ENCODE peak calls at places on chromosome 4, in five cellular contexts. One of them, this sample, is unnamed.

GRCh38 chr4:22485751-22486150 is 30.1 kb downstream of the ADGRA3 start:
- DNase-seq in putamen: no peak
- DNase-seq in stimulated activated CD4-positive, alpha-beta T cell treated with anti-CD3 and anti-CD28 coated beads, Interleukin-12 subunit alpha, Interleukin-12 subunit beta, amount 100 ng/mL, for 24 hours: no peak
- DNase-seq in naive thymus-derived CD4-positive, alpha-beta T cell: no peak
- DNase-seq in stimulated activated CD8-positive, alpha-beta memory T cell treated with anti-CD3 and anti-CD28 coated beads, Interleukin-2, amount 100 ng/mL, for 48 hours: no peak
- DNase-seq in this sample: no peak

GRCh38 chr4:21304061-21304541 is 603.8 kb downstream of the PACRGL start:
- DNase-seq in putamen: no peak
- DNase-seq in stimulated activated CD4-positive, alpha-beta T cell treated with anti-CD3 and anti-CD28 coated beads, Interleukin-12 subunit alpha, Interleukin-12 subunit beta, amount 100 ng/mL, for 24 hours: no peak
- DNase-seq in naive thymus-derived CD4-positive, alpha-beta T cell: no peak
- DNase-seq in stimulated activated CD8-positive, alpha-beta memory T cell treated with anti-CD3 and anti-CD28 coated beads, Interleukin-2, amount 100 ng/mL, for 48 hours: no peak
- DNase-seq in this sample: peak; percentile 11

GRCh38 chr4:11497212-11497806 is 68.6 kb upstream of the HS3ST1 start:
- DNase-seq in putamen: no peak
- DNase-seq in stimulated activated CD4-positive, alpha-beta T cell treated with anti-CD3 and anti-CD28 coated beads, Interleukin-12 subunit alpha, Interleukin-12 subunit beta, amount 100 ng/mL, for 24 hours: no peak
- DNase-seq in naive thymus-derived CD4-positive, alpha-beta T cell: no peak
- DNase-seq in stimulated activated CD8-positive, alpha-beta memory T cell treated with anti-CD3 and anti-CD28 coated beads, Interleukin-2, amount 100 ng/mL, for 48 hours: no peak
- DNase-seq in this sample: no peak

GRCh38 chr4:172838108-172838507 is 330.5 kb upstream of the GALNT7 start:
- DNase-seq in putamen: no peak
- DNase-seq in stimulated activated CD4-positive, alpha-beta T cell treated with anti-CD3 and anti-CD28 coated beads, Interleukin-12 subunit alpha, Interleukin-12 subunit beta, amount 100 ng/mL, for 24 hours: no peak
- DNase-seq in naive thymus-derived CD4-positive, alpha-beta T cell: no peak
- DNase-seq in stimulated activated CD8-positive, alpha-beta memory T cell treated with anti-CD3 and anti-CD28 coated beads, Interleukin-2, amount 100 ng/mL, for 48 hours: no peak
- DNase-seq in this sample: no peak

GRCh38 chr4:126269106-126269505 is 954.4 kb downstream of the FAT4 start:
- DNase-seq in putamen: no peak
- DNase-seq in stimulated activated CD4-positive, alpha-beta T cell treated with anti-CD3 and anti-CD28 coated beads, Interleukin-12 subunit alpha, Interleukin-12 subunit beta, amount 100 ng/mL, for 24 hours: no peak
- DNase-seq in naive thymus-derived CD4-positive, alpha-beta T cell: no peak
- DNase-seq in stimulated activated CD8-positive, alpha-beta memory T cell treated with anti-CD3 and anti-CD28 coated beads, Interleukin-2, amount 100 ng/mL, for 48 hours: no peak
- DNase-seq in this sample: no peak

GRCh38 chr4:89283226-89283974 is 24.2 kb downstream of the GPRIN3 start:
- DNase-seq in putamen: no peak
- DNase-seq in stimulated activated CD4-positive, alpha-beta T cell treated with anti-CD3 and anti-CD28 coated beads, Interleukin-12 subunit alpha, Interleukin-12 subunit beta, amount 100 ng/mL, for 24 hours: no peak
- DNase-seq in naive thymus-derived CD4-positive, alpha-beta T cell: no peak
- DNase-seq in stimulated activated CD8-positive, alpha-beta memory T cell treated with anti-CD3 and anti-CD28 coated beads, Interleukin-2, amount 100 ng/mL, for 48 hours: no peak
- DNase-seq in this sample: no peak

GRCh38 chr4:151727365-151727764 is 33.4 kb downstream of the GATB start:
- DNase-seq in putamen: no peak
- DNase-seq in stimulated activated CD4-positive, alpha-beta T cell treated with anti-CD3 and anti-CD28 coated beads, Interleukin-12 subunit alpha, Interleukin-12 subunit beta, amount 100 ng/mL, for 24 hours: no peak
- DNase-seq in naive thymus-derived CD4-positive, alpha-beta T cell: no peak
- DNase-seq in stimulated activated CD8-positive, alpha-beta memory T cell treated with anti-CD3 and anti-CD28 coated beads, Interleukin-2, amount 100 ng/mL, for 48 hours: no peak
- DNase-seq in this sample: no peak

GRCh38 chr4:76447326-76447954 is 12.4 kb downstream of the SHROOM3 start:
- DNase-seq in putamen: peak; percentile 14
- DNase-seq in stimulated activated CD4-positive, alpha-beta T cell treated with anti-CD3 and anti-CD28 coated beads, Interleukin-12 subunit alpha, Interleukin-12 subunit beta, amount 100 ng/mL, for 24 hours: no peak
- DNase-seq in naive thymus-derived CD4-positive, alpha-beta T cell: no peak
- DNase-seq in stimulated activated CD8-positive, alpha-beta memory T cell treated with anti-CD3 and anti-CD28 coated beads, Interleukin-2, amount 100 ng/mL, for 48 hours: no peak
- DNase-seq in this sample: no peak

GRCh38 chr4:8297141-8297601 is 27.6 kb downstream of the HTRA3 start:
- DNase-seq in putamen: no peak
- DNase-seq in stimulated activated CD4-positive, alpha-beta T cell treated with anti-CD3 and anti-CD28 coated beads, Interleukin-12 subunit alpha, Interleukin-12 subunit beta, amount 100 ng/mL, for 24 hours: no peak
- DNase-seq in naive thymus-derived CD4-positive, alpha-beta T cell: no peak
- DNase-seq in stimulated activated CD8-positive, alpha-beta memory T cell treated with anti-CD3 and anti-CD28 coated beads, Interleukin-2, amount 100 ng/mL, for 48 hours: no peak
- DNase-seq in this sample: no peak

GRCh38 chr4:158850800-158851644 is 82.2 kb downstream of the FNIP2 start:
- DNase-seq in putamen: peak; percentile 23
- DNase-seq in stimulated activated CD4-positive, alpha-beta T cell treated with anti-CD3 and anti-CD28 coated beads, Interleukin-12 subunit alpha, Interleukin-12 subunit beta, amount 100 ng/mL, for 24 hours: no peak
- DNase-seq in naive thymus-derived CD4-positive, alpha-beta T cell: no peak
- DNase-seq in stimulated activated CD8-positive, alpha-beta memory T cell treated with anti-CD3 and anti-CD28 coated beads, Interleukin-2, amount 100 ng/mL, for 48 hours: no peak
- DNase-seq in this sample: no peak

GRCh38 chr4:148787831-148788477 is 345.7 kb upstream of the NR3C2 start:
- DNase-seq in putamen: no peak
- DNase-seq in stimulated activated CD4-positive, alpha-beta T cell treated with anti-CD3 and anti-CD28 coated beads, Interleukin-12 subunit alpha, Interleukin-12 subunit beta, amount 100 ng/mL, for 24 hours: no peak
- DNase-seq in naive thymus-derived CD4-positive, alpha-beta T cell: no peak
- DNase-seq in stimulated activated CD8-positive, alpha-beta memory T cell treated with anti-CD3 and anti-CD28 coated beads, Interleukin-2, amount 100 ng/mL, for 48 hours: no peak
- DNase-seq in this sample: no peak

GRCh38 chr4:121881213-121881612 is 10.9 kb upstream of the BBS7 start:
- DNase-seq in putamen: no peak
- DNase-seq in stimulated activated CD4-positive, alpha-beta T cell treated with anti-CD3 and anti-CD28 coated beads, Interleukin-12 subunit alpha, Interleukin-12 subunit beta, amount 100 ng/mL, for 24 hours: no peak
- DNase-seq in naive thymus-derived CD4-positive, alpha-beta T cell: no peak
- DNase-seq in stimulated activated CD8-positive, alpha-beta memory T cell treated with anti-CD3 and anti-CD28 coated beads, Interleukin-2, amount 100 ng/mL, for 48 hours: no peak
- DNase-seq in this sample: no peak

GRCh38 chr4:84159767-84160166 is 339.3 kb downstream of the NKX6-1 start:
- DNase-seq in putamen: no peak
- DNase-seq in stimulated activated CD4-positive, alpha-beta T cell treated with anti-CD3 and anti-CD28 coated beads, Interleukin-12 subunit alpha, Interleukin-12 subunit beta, amount 100 ng/mL, for 24 hours: no peak
- DNase-seq in naive thymus-derived CD4-positive, alpha-beta T cell: no peak
- DNase-seq in stimulated activated CD8-positive, alpha-beta memory T cell treated with anti-CD3 and anti-CD28 coated beads, Interleukin-2, amount 100 ng/mL, for 48 hours: no peak
- DNase-seq in this sample: no peak